ENCODE peak calls at places on chromosomes 6 and 20, in six cellular contexts. B, H, E, W, L and O are unnamed samples.
A peak's percentile ranks its signal among the peaks of the same experiment; 100 is the strongest.

GRCh38 chr20:21436186-21436585 is 38.9 kb upstream of the NKX2-4 start:
- DNase-seq in W (peak; percentile 61), B (no peak), H (peak; percentile 72), E (no peak), L (no peak), O (peak; percentile 3)

GRCh38 chr6:28648035-28648877 is 122.6 kb downstream of the GPX5 start:
- DNase-seq in W (peak; percentile 82), H (peak; percentile 74), B (peak; percentile 87), E (peak; percentile 62), L (peak; percentile 73), O (no peak)

GRCh38 chr20:11585752-11586352 is 331.8 kb upstream of the BTBD3 start:
- DNase-seq in E (no peak), L (no peak), H (peak; percentile 22), B (no peak), W (peak; percentile 12), O (peak; percentile 41)

GRCh38 chr6:159983641-159984080 is 14.8 kb downstream of the IGF2R start:
- DNase-seq in W (peak; percentile 90), E (no peak), B (no peak), L (no peak), H (peak; percentile 51), O (no peak)

GRCh38 chr6:88166901-88167624 is 916 bp upstream of the CNR1 start:
- DNase-seq in L (peak; percentile 45), E (no peak), W (no peak), H (no peak), B (peak; percentile 21), O (no peak)

GRCh38 chr6:19895866-19896579 is 58.9 kb downstream of the ID4 start:
- DNase-seq in E (no peak), W (no peak), H (no peak), B (no peak), L (no peak), O (no peak)

GRCh38 chr20:3777726-3778629 is 3.3 kb downstream of the SPEF1 start:
- DNase-seq in H (no peak), L (peak; percentile 85), E (no peak), W (peak; percentile 52), B (peak; percentile 47), O (peak; percentile 33)

GRCh38 chr6:53761036-53761435 is 33.8 kb upstream of the LRRC1 start:
- DNase-seq in W (no peak), B (no peak), L (no peak), E (no peak), H (peak; percentile 16), O (no peak)

GRCh38 chr6:106560966-106561740 is 68.1 kb downstream of the RTN4IP1 start:
- DNase-seq in H (peak; percentile 71), B (no peak), L (no peak), E (no peak), W (peak; percentile 47), O (peak; percentile 39)

GRCh38 chr6:167547751-167548150 is 222.9 kb downstream of the TTLL2 start:
- DNase-seq in E (no peak), B (no peak), W (peak; percentile 26), H (no peak), L (no peak), O (peak; percentile 40)
- H4K8ac ChIP-seq in E (no peak overlapping the region), B (no peak overlapping the region), W (no peak overlapping the region), H (no peak overlapping the region), L (no peak overlapping the region), O (no peak overlapping the region)

DNA sequence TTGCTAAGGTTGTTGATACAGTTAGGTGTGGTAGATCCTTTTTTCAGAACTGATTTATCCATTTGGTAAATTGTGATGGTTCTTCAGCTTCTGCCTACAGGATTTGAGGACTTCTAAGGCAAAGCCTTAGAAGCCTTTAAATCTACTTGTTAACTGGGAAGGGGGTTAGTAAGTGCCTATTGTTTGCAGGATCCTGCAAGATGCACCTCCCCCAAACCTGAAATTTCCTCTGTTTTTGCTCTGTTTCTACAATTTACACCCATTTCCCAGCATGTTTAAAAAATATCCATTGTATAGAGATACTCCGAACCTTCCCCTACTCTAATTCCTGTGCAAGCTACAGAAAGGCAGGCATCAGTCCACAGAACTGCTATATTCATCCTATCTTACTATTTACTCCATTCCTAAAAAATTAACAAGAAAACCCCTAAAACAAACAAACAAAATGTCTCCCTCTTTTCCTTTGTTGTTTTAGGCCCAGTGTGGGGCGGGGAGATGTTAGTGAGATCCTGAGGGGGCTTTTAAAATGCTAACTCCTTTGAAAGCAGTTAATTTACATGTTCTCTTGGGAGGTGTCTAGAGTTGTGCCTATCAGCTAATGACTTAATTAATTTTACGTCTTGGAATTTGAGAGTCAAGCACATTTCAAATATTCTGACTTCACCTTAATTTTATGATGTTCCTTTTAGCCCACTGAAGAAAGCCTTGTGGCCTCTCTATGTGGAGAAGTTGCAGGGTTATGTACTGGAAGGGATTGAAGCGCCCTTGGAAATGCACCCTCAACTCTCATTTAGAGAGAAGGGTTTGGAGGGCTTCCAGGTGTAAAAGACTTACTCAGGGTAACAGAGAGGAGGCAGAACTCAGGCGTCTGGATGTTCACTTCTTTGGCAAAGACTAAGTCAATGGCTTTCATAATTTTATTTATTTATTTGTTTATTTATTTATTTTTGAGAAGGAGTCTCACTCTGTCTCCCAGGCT is 4.7 kb downstream of the SASH1 start:
- DNase-seq in L (no peak), W (no peak), E (no peak), B (no peak), H (no peak), O (no peak)
- H4K91ac ChIP-seq in L (no peak overlapping the region), W (no peak overlapping the region), E (peak overlapping the region; percentile 83), B (no peak overlapping the region), H (no peak overlapping the region), O (no peak overlapping the region)

GRCh38 chr6:14406616-14407343 is 289.2 kb downstream of the CD83 start:
- DNase-seq in W (no peak), L (no peak), H (no peak), B (peak; percentile 26), E (no peak), O (no peak)
- H2AFZ ChIP-seq in W (no peak overlapping the region), L (no peak overlapping the region), H (no peak overlapping the region), B (no peak overlapping the region), E (no peak overlapping the region), O (no peak overlapping the region)

GRCh38 chr6:135323979-135324378 is 142.9 kb downstream of the MYB start:
- DNase-seq in E (no peak), L (no peak), H (no peak), B (no peak), W (no peak), O (no peak)
- H4K8ac ChIP-seq in E (no peak overlapping the region), L (no peak overlapping the region), H (no peak overlapping the region), B (no peak overlapping the region), W (no peak overlapping the region), O (no peak overlapping the region)

DNA sequence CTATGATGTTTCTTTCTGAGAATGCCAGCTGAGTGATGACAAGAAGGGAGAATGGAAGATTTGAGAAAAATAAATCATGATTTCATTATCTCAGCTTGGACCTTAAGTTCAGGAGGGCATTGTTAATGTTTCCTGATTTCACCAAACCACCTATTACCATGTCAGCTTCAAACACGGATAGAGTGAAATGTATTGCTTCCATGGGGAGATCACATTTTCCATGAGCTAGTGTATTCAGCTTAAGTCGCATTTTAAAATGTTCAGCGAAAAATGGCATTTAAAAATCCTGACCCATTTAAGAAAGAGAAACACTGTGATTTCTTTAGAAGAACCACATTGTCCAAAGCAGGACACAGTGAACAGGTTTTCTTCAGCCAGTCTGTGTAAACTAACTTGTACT is 684.2 kb upstream of the NRSN1 start:
- DNase-seq in E (no peak), L (no peak), H (no peak), B (no peak), W (no peak), O (no peak)
- H4K91ac ChIP-seq in E (no peak overlapping the region), L (no peak overlapping the region), H (no peak overlapping the region), B (no peak overlapping the region), W (no peak overlapping the region), O (no peak overlapping the region)

DNA sequence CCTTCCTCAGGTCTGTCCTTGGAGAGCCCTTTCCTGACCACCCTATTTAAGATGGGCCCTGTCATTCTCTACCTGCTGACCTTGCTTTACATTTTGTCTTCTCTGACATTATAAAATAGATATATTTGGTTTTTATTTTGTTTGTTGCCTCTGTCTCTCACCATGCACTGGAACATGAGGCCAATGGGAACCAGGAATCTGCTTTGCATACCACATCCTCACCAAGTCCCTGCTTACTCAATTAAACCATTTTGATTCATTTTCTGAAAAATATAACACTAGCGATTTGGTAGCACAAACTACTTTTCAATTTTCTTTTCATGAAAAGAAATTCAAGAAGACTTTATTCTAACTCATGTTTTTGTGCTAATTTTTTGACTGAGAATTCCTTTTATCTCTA is 32.8 kb upstream of the POPDC3 start:
- DNase-seq in B (no peak), E (no peak), L (no peak), H (no peak), W (no peak), O (no peak)
- H2AFZ ChIP-seq in B (no peak overlapping the region), E (peak overlapping the region; percentile 71), L (no peak overlapping the region), H (no peak overlapping the region), W (no peak overlapping the region), O (no peak overlapping the region)